ENCODE peak calls at places on chromosomes 4 and X, in six cellular contexts. One of them, this sample, is unnamed.

GRCh38 chrX:64975491-64975890 is 759 bp downstream of the ZC4H2 start:
- DNase-seq in ascending aorta: no peak
- DNase-seq in smooth muscle cell of the brain vasculature: no peak
- DNase-seq in PC-3: peak
- DNase-seq in activated gamma-delta T cell treated with Interleukin-2 at 50 U/mL for 16 hours: no peak
- DNase-seq in AG08395: peak
- DNase-seq in this sample: no peak

GRCh38 chr4:58514299-58514698 is 1404.1 kb upstream of the IGFBP7 start:
- DNase-seq in activated gamma-delta T cell treated with Interleukin-2 at 50 U/mL for 16 hours: no peak
- DNase-seq in PC-3: peak
- DNase-seq in smooth muscle cell of the brain vasculature: no peak
- DNase-seq in ascending aorta: no peak
- DNase-seq in AG08395: no peak
- DNase-seq in this sample: no peak

GRCh38 chrX:153864101-153864500 is 21.9 kb downstream of the L1CAM start:
- DNase-seq in AG08395: no peak
- DNase-seq in activated gamma-delta T cell treated with Interleukin-2 at 50 U/mL for 16 hours: no peak
- DNase-seq in ascending aorta: peak
- DNase-seq in PC-3: no peak
- DNase-seq in smooth muscle cell of the brain vasculature: no peak
- DNase-seq in this sample: no peak

GRCh38 chrX:79592259-79592658 is 225.1 kb upstream of the ITM2A start:
- DNase-seq in PC-3: peak
- DNase-seq in activated gamma-delta T cell treated with Interleukin-2 at 50 U/mL for 16 hours: no peak
- DNase-seq in ascending aorta: no peak
- DNase-seq in AG08395: no peak
- DNase-seq in smooth muscle cell of the brain vasculature: no peak
- DNase-seq in this sample: no peak

GRCh38 chr4:83381173-83381572 is 46.5 kb upstream of the HPSE start:
- DNase-seq in ascending aorta: no peak
- DNase-seq in AG08395: no peak
- DNase-seq in PC-3: peak
- DNase-seq in activated gamma-delta T cell treated with Interleukin-2 at 50 U/mL for 16 hours: no peak
- DNase-seq in smooth muscle cell of the brain vasculature: no peak
- DNase-seq in this sample: no peak

GRCh38 chr4:71663780-71664179 is 120.1 kb downstream of the GC start:
- DNase-seq in ascending aorta: no peak
- DNase-seq in activated gamma-delta T cell treated with Interleukin-2 at 50 U/mL for 16 hours: no peak
- DNase-seq in AG08395: no peak
- DNase-seq in PC-3: peak
- DNase-seq in smooth muscle cell of the brain vasculature: no peak
- DNase-seq in this sample: no peak

GRCh38 chr4:3408793-3409330 is 32.9 kb upstream of the HGFAC start:
- DNase-seq in PC-3: no peak
- DNase-seq in activated gamma-delta T cell treated with Interleukin-2 at 50 U/mL for 16 hours: no peak
- DNase-seq in AG08395: no peak
- DNase-seq in ascending aorta: peak
- DNase-seq in smooth muscle cell of the brain vasculature: no peak
- DNase-seq in this sample: no peak

GRCh38 chr4:167419468-167420133 is 185.3 kb upstream of the SPOCK3 start:
- DNase-seq in AG08395: no peak
- DNase-seq in activated gamma-delta T cell treated with Interleukin-2 at 50 U/mL for 16 hours: no peak
- DNase-seq in ascending aorta: no peak
- DNase-seq in PC-3: no peak
- DNase-seq in smooth muscle cell of the brain vasculature: no peak
- DNase-seq in this sample: no peak

GRCh38 chr4:6332042-6332668 is 62.5 kb downstream of the WFS1 start:
- DNase-seq in smooth muscle cell of the brain vasculature: no peak
- DNase-seq in activated gamma-delta T cell treated with Interleukin-2 at 50 U/mL for 16 hours: peak
- DNase-seq in PC-3: peak
- DNase-seq in ascending aorta: no peak
- DNase-seq in AG08395: peak
- DNase-seq in this sample: no peak

GRCh38 chr4:2598661-2599654 is 62.5 kb downstream of the FAM193A start:
- DNase-seq in ascending aorta: peak
- DNase-seq in smooth muscle cell of the brain vasculature: peak
- DNase-seq in AG08395: no peak
- DNase-seq in activated gamma-delta T cell treated with Interleukin-2 at 50 U/mL for 16 hours: no peak
- DNase-seq in PC-3: no peak
- DNase-seq in this sample: no peak

GRCh38 chrX:133859860-133860259 is 125.5 kb downstream of the GPC3 start:
- DNase-seq in smooth muscle cell of the brain vasculature: no peak
- DNase-seq in ascending aorta: no peak
- DNase-seq in activated gamma-delta T cell treated with Interleukin-2 at 50 U/mL for 16 hours: no peak
- DNase-seq in PC-3: no peak
- DNase-seq in AG08395: no peak
- DNase-seq in this sample: no peak

GRCh38 chr4:121380448-121381147 is at the start of gene QRFPR:
- DNase-seq in PC-3: no peak
- DNase-seq in ascending aorta: no peak
- DNase-seq in activated gamma-delta T cell treated with Interleukin-2 at 50 U/mL for 16 hours: no peak
- DNase-seq in AG08395: no peak
- DNase-seq in smooth muscle cell of the brain vasculature: no peak
- DNase-seq in this sample: no peak

GRCh38 chrX:153969904-153970397 is 1.7 kb downstream of the HCFC1 start:
- DNase-seq in smooth muscle cell of the brain vasculature: no peak
- DNase-seq in ascending aorta: no peak
- DNase-seq in activated gamma-delta T cell treated with Interleukin-2 at 50 U/mL for 16 hours: no peak
- DNase-seq in AG08395: peak
- DNase-seq in PC-3: peak
- DNase-seq in this sample: peak

GRCh38 chrX:52380993-52381392 is 12.2 kb downstream of the XAGE2 start:
- DNase-seq in PC-3: no peak
- DNase-seq in smooth muscle cell of the brain vasculature: no peak
- DNase-seq in ascending aorta: no peak
- DNase-seq in AG08395: no peak
- DNase-seq in activated gamma-delta T cell treated with Interleukin-2 at 50 U/mL for 16 hours: no peak
- DNase-seq in this sample: no peak

GRCh38 chr4:174663254-174663653 is 141.0 kb upstream of the HPGD start:
- DNase-seq in ascending aorta: no peak
- DNase-seq in PC-3: peak
- DNase-seq in smooth muscle cell of the brain vasculature: no peak
- DNase-seq in activated gamma-delta T cell treated with Interleukin-2 at 50 U/mL for 16 hours: no peak
- DNase-seq in AG08395: peak
- DNase-seq in this sample: no peak

GRCh38 chr4:152392079-152392478 is 143.8 kb downstream of the FBXW7 start:
- DNase-seq in ascending aorta: no peak
- DNase-seq in PC-3: peak
- DNase-seq in activated gamma-delta T cell treated with Interleukin-2 at 50 U/mL for 16 hours: no peak
- DNase-seq in AG08395: no peak
- DNase-seq in smooth muscle cell of the brain vasculature: no peak
- DNase-seq in this sample: no peak

GRCh38 chr4:52234539-52235174 is 183.6 kb downstream of the SPATA18 start:
- DNase-seq in smooth muscle cell of the brain vasculature: peak
- DNase-seq in PC-3: peak
- DNase-seq in ascending aorta: no peak
- DNase-seq in activated gamma-delta T cell treated with Interleukin-2 at 50 U/mL for 16 hours: no peak
- DNase-seq in AG08395: peak
- DNase-seq in this sample: no peak

GRCh38 chr4:78059524-78059889 is 2.4 kb downstream of the FRAS1 start:
- DNase-seq in ascending aorta: no peak
- DNase-seq in AG08395: peak
- DNase-seq in PC-3: peak
- DNase-seq in smooth muscle cell of the brain vasculature: peak
- DNase-seq in activated gamma-delta T cell treated with Interleukin-2 at 50 U/mL for 16 hours: no peak
- DNase-seq in this sample: peak

GRCh38 chr4:173001571-173001970 is 167.0 kb upstream of the GALNT7 start:
- DNase-seq in smooth muscle cell of the brain vasculature: no peak
- DNase-seq in ascending aorta: no peak
- DNase-seq in PC-3: peak
- DNase-seq in activated gamma-delta T cell treated with Interleukin-2 at 50 U/mL for 16 hours: no peak
- DNase-seq in AG08395: no peak
- DNase-seq in this sample: no peak

GRCh38 chrX:118152721-118153120 is 36.1 kb upstream of the KLHL13 start:
- DNase-seq in ascending aorta: no peak
- DNase-seq in activated gamma-delta T cell treated with Interleukin-2 at 50 U/mL for 16 hours: no peak
- DNase-seq in AG08395: no peak
- DNase-seq in smooth muscle cell of the brain vasculature: no peak
- DNase-seq in PC-3: no peak
- DNase-seq in this sample: no peak

GRCh38 chrX:2387614-2388239 is 113.0 kb downstream of the DHRSX start:
- DNase-seq in AG08395: no peak
- DNase-seq in ascending aorta: no peak
- DNase-seq in activated gamma-delta T cell treated with Interleukin-2 at 50 U/mL for 16 hours: no peak
- DNase-seq in PC-3: peak
- DNase-seq in smooth muscle cell of the brain vasculature: no peak
- DNase-seq in this sample: no peak

GRCh38 chr4:41142946-41143720 is 71.2 kb downstream of the APBB2 start:
- DNase-seq in activated gamma-delta T cell treated with Interleukin-2 at 50 U/mL for 16 hours: no peak
- DNase-seq in ascending aorta: peak
- DNase-seq in AG08395: peak
- DNase-seq in smooth muscle cell of the brain vasculature: peak
- DNase-seq in PC-3: peak
- DNase-seq in this sample: no peak

GRCh38 chr4:142846729-142847606 is 867 bp upstream of the INPP4B start:
- DNase-seq in smooth muscle cell of the brain vasculature: no peak
- DNase-seq in PC-3: peak
- DNase-seq in activated gamma-delta T cell treated with Interleukin-2 at 50 U/mL for 16 hours: peak
- DNase-seq in ascending aorta: peak
- DNase-seq in AG08395: no peak
- DNase-seq in this sample: peak

GRCh38 chr4:58502839-58503238 is 1392.7 kb upstream of the IGFBP7 start:
- DNase-seq in AG08395: no peak
- DNase-seq in ascending aorta: no peak
- DNase-seq in PC-3: peak
- DNase-seq in smooth muscle cell of the brain vasculature: no peak
- DNase-seq in activated gamma-delta T cell treated with Interleukin-2 at 50 U/mL for 16 hours: no peak
- DNase-seq in this sample: no peak

GRCh38 chr4:141768954-141769353 is 132.6 kb downstream of the IL15 start:
- DNase-seq in AG08395: peak
- DNase-seq in PC-3: peak
- DNase-seq in ascending aorta: no peak
- DNase-seq in activated gamma-delta T cell treated with Interleukin-2 at 50 U/mL for 16 hours: no peak
- DNase-seq in smooth muscle cell of the brain vasculature: peak
- DNase-seq in this sample: no peak

GRCh38 chrX:129840334-129840733 is 3.4 kb downstream of the ZDHHC9 start:
- DNase-seq in activated gamma-delta T cell treated with Interleukin-2 at 50 U/mL for 16 hours: no peak
- DNase-seq in PC-3: no peak
- DNase-seq in smooth muscle cell of the brain vasculature: no peak
- DNase-seq in ascending aorta: no peak
- DNase-seq in AG08395: no peak
- DNase-seq in this sample: no peak

GRCh38 chrX:74119016-74119910 is 184.7 kb upstream of the ZCCHC13 start:
- DNase-seq in activated gamma-delta T cell treated with Interleukin-2 at 50 U/mL for 16 hours: no peak
- DNase-seq in smooth muscle cell of the brain vasculature: no peak
- DNase-seq in ascending aorta: no peak
- DNase-seq in PC-3: peak
- DNase-seq in AG08395: peak
- DNase-seq in this sample: no peak

GRCh38 chr4:4182835-4183568 is 43.7 kb downstream of the OTOP1 start:
- DNase-seq in activated gamma-delta T cell treated with Interleukin-2 at 50 U/mL for 16 hours: no peak
- DNase-seq in PC-3: peak
- DNase-seq in AG08395: peak
- DNase-seq in smooth muscle cell of the brain vasculature: no peak
- DNase-seq in ascending aorta: no peak
- DNase-seq in this sample: no peak

GRCh38 chr4:970046-970745 is 3.2 kb downstream of the DGKQ start:
- DNase-seq in activated gamma-delta T cell treated with Interleukin-2 at 50 U/mL for 16 hours: peak
- DNase-seq in AG08395: no peak
- DNase-seq in PC-3: no peak
- DNase-seq in smooth muscle cell of the brain vasculature: no peak
- DNase-seq in ascending aorta: no peak
- DNase-seq in this sample: no peak

GRCh38 chr4:52600275-52600674 is 58.8 kb downstream of the USP46 start:
- DNase-seq in activated gamma-delta T cell treated with Interleukin-2 at 50 U/mL for 16 hours: no peak
- DNase-seq in smooth muscle cell of the brain vasculature: no peak
- DNase-seq in PC-3: no peak
- DNase-seq in ascending aorta: no peak
- DNase-seq in AG08395: no peak
- DNase-seq in this sample: no peak

GRCh38 chrX:12159799-12160198 is 21.5 kb downstream of the FRMPD4 start:
- DNase-seq in AG08395: no peak
- DNase-seq in smooth muscle cell of the brain vasculature: no peak
- DNase-seq in ascending aorta: no peak
- DNase-seq in PC-3: no peak
- DNase-seq in activated gamma-delta T cell treated with Interleukin-2 at 50 U/mL for 16 hours: no peak
- DNase-seq in this sample: no peak

GRCh38 chrX:8405631-8406030 is 59.0 kb upstream of the VCX3B start:
- DNase-seq in activated gamma-delta T cell treated with Interleukin-2 at 50 U/mL for 16 hours: no peak
- DNase-seq in smooth muscle cell of the brain vasculature: no peak
- DNase-seq in ascending aorta: no peak
- DNase-seq in AG08395: no peak
- DNase-seq in PC-3: peak
- DNase-seq in this sample: no peak

GRCh38 chr4:158873795-158874359 is 105.1 kb downstream of the FNIP2 start:
- DNase-seq in smooth muscle cell of the brain vasculature: no peak
- DNase-seq in ascending aorta: no peak
- DNase-seq in PC-3: peak
- DNase-seq in AG08395: peak
- DNase-seq in activated gamma-delta T cell treated with Interleukin-2 at 50 U/mL for 16 hours: no peak
- DNase-seq in this sample: no peak

GRCh38 chr4:139734201-139734874 is 68.7 kb downstream of the MGST2 start:
- DNase-seq in PC-3: no peak
- DNase-seq in AG08395: peak
- DNase-seq in ascending aorta: peak
- DNase-seq in smooth muscle cell of the brain vasculature: no peak
- DNase-seq in activated gamma-delta T cell treated with Interleukin-2 at 50 U/mL for 16 hours: no peak
- DNase-seq in this sample: no peak

GRCh38 chr4:1008840-1009646 is 2.4 kb upstream of the FGFRL1 start:
- DNase-seq in PC-3: no peak
- DNase-seq in AG08395: no peak
- DNase-seq in smooth muscle cell of the brain vasculature: no peak
- DNase-seq in activated gamma-delta T cell treated with Interleukin-2 at 50 U/mL for 16 hours: peak
- DNase-seq in ascending aorta: no peak
- DNase-seq in this sample: no peak

GRCh38 chrX:73987166-73987565 is 316.8 kb upstream of the ZCCHC13 start:
- DNase-seq in smooth muscle cell of the brain vasculature: no peak
- DNase-seq in PC-3: no peak
- DNase-seq in AG08395: no peak
- DNase-seq in activated gamma-delta T cell treated with Interleukin-2 at 50 U/mL for 16 hours: no peak
- DNase-seq in ascending aorta: no peak
- DNase-seq in this sample: no peak

GRCh38 chrX:15761564-15762191 is 23.6 kb downstream of the CA5B start:
- DNase-seq in AG08395: peak
- DNase-seq in ascending aorta: no peak
- DNase-seq in activated gamma-delta T cell treated with Interleukin-2 at 50 U/mL for 16 hours: peak
- DNase-seq in PC-3: peak
- DNase-seq in smooth muscle cell of the brain vasculature: no peak
- DNase-seq in this sample: peak

GRCh38 chr4:94342713-94343112 is at the start of gene HPGDS:
- DNase-seq in PC-3: no peak
- DNase-seq in ascending aorta: no peak
- DNase-seq in activated gamma-delta T cell treated with Interleukin-2 at 50 U/mL for 16 hours: no peak
- DNase-seq in smooth muscle cell of the brain vasculature: no peak
- DNase-seq in AG08395: no peak
- DNase-seq in this sample: no peak

This sample was measured in anterior cingulate cortex.